ENCODE peak calls at places on chromosome 1, in five cellular contexts. One of them, this sample, is unnamed. For H3K27me3, the result is how much of the 10 kb centered on the place peaks cover.

GRCh38 chr1:23177438-23178380 is 9.1 kb upstream of the LUZP1 start:
- DNase-seq in AG04450: no peak
- DNase-seq in adrenal gland: peak
- DNase-seq in dorsolateral prefrontal cortex: peak
- DNase-seq in psoas muscle: peak
- DNase-seq in this sample: no peak

GRCh38 chr1:223298706-223299105 is 65.3 kb downstream of the SUSD4 start:
- DNase-seq in dorsolateral prefrontal cortex: no peak
- DNase-seq in psoas muscle: no peak
- DNase-seq in AG04450: no peak
- DNase-seq in adrenal gland: no peak
- DNase-seq in this sample: no peak

GRCh38 chr1:208066583-208066982 is 155.7 kb upstream of the CD34 start:
- DNase-seq in dorsolateral prefrontal cortex: no peak
- DNase-seq in psoas muscle: no peak
- DNase-seq in adrenal gland: no peak
- DNase-seq in AG04450: no peak
- DNase-seq in this sample: no peak

GRCh38 chr1:30756545-30757195 is 904 bp downstream of the LAPTM5 start:
- DNase-seq in adrenal gland: peak
- DNase-seq in AG04450: no peak
- DNase-seq in psoas muscle: peak
- DNase-seq in dorsolateral prefrontal cortex: no peak
- DNase-seq in this sample: peak

GRCh38 chr1:169475806-169476205 is 9.9 kb downstream of the SLC19A2 start:
- DNase-seq in AG04450: no peak
- DNase-seq in adrenal gland: no peak
- DNase-seq in dorsolateral prefrontal cortex: no peak
- DNase-seq in psoas muscle: no peak
- DNase-seq in this sample: no peak

GRCh38 chr1:26044971-26045711 is 777 bp downstream of the SLC30A2 start:
- DNase-seq in psoas muscle: no peak
- DNase-seq in AG04450: no peak
- DNase-seq in adrenal gland: no peak
- DNase-seq in dorsolateral prefrontal cortex: no peak
- DNase-seq in this sample: no peak

GRCh38 chr1:16082283-16083038 is 9.0 kb upstream of the FAM131C start:
- DNase-seq in psoas muscle: peak
- DNase-seq in adrenal gland: peak
- DNase-seq in AG04450: no peak
- DNase-seq in dorsolateral prefrontal cortex: no peak
- DNase-seq in this sample: no peak

GRCh38 chr1:225699336-225699735 is 46.4 kb upstream of the ENAH start:
- DNase-seq in dorsolateral prefrontal cortex: no peak
- DNase-seq in AG04450: no peak
- DNase-seq in adrenal gland: no peak
- DNase-seq in psoas muscle: no peak
- DNase-seq in this sample: no peak

GRCh38 chr1:172112573-172112972 is 271.3 kb downstream of the DNM3 start:
- DNase-seq in adrenal gland: no peak
- DNase-seq in AG04450: no peak
- DNase-seq in psoas muscle: no peak
- DNase-seq in dorsolateral prefrontal cortex: no peak
- DNase-seq in this sample: no peak

GRCh38 chr1:212486591-212486963 is 53.9 kb downstream of the NENF start:
- DNase-seq in dorsolateral prefrontal cortex: no peak
- DNase-seq in AG04450: no peak
- DNase-seq in psoas muscle: no peak
- DNase-seq in adrenal gland: no peak
- DNase-seq in this sample: no peak

GRCh38 chr1:181314010-181314409 is 169.3 kb upstream of the CACNA1E start:
- DNase-seq in psoas muscle: no peak
- DNase-seq in AG04450: no peak
- DNase-seq in dorsolateral prefrontal cortex: no peak
- DNase-seq in adrenal gland: no peak
- DNase-seq in this sample: no peak
- H3K27me3 ChIP-seq in psoas muscle: under half
- H3K27me3 ChIP-seq in AG04450: under half
- H3K27me3 ChIP-seq in dorsolateral prefrontal cortex: half or more
- H3K27me3 ChIP-seq in adrenal gland: under half
- H3K27me3 ChIP-seq in this sample: under half

GRCh38 chr1:147586412-147586811 is 45.1 kb downstream of the BCL9 start:
- DNase-seq in psoas muscle: no peak
- DNase-seq in dorsolateral prefrontal cortex: no peak
- DNase-seq in AG04450: no peak
- DNase-seq in adrenal gland: no peak
- DNase-seq in this sample: no peak
- TF ChIP-seq CTCF in psoas muscle: no peak
- TF ChIP-seq CTCF in dorsolateral prefrontal cortex: no peak
- TF ChIP-seq CTCF in AG04450: no peak
- TF ChIP-seq CTCF in adrenal gland: no peak
- TF ChIP-seq CTCF in this sample: no peak

GRCh38 chr1:41955461-41956159 is 36.9 kb upstream of the HIVEP3 start:
- DNase-seq in psoas muscle: no peak
- DNase-seq in dorsolateral prefrontal cortex: no peak
- DNase-seq in AG04450: peak
- DNase-seq in adrenal gland: no peak
- DNase-seq in this sample: peak
- H3K4me3 ChIP-seq in psoas muscle: no peak
- H3K4me3 ChIP-seq in dorsolateral prefrontal cortex: no peak
- H3K4me3 ChIP-seq in AG04450: no peak
- H3K4me3 ChIP-seq in adrenal gland: no peak
- H3K4me3 ChIP-seq in this sample: no peak

GRCh38 chr1:110561631-110562030 is 42.7 kb upstream of the KCNA10 start:
- DNase-seq in adrenal gland: no peak
- DNase-seq in AG04450: no peak
- DNase-seq in psoas muscle: no peak
- DNase-seq in dorsolateral prefrontal cortex: no peak
- DNase-seq in this sample: no peak
- H3K27me3 ChIP-seq in adrenal gland: under half
- H3K27me3 ChIP-seq in AG04450: under half
- H3K27me3 ChIP-seq in psoas muscle: under half
- H3K27me3 ChIP-seq in dorsolateral prefrontal cortex: under half
- H3K27me3 ChIP-seq in this sample: under half

This sample was measured in kidney epithelial cell.